ENCODE peak calls at places on chromosomes 5 and 9, in ten cellular contexts. One of them, this sample, is unnamed.
A peak's percentile ranks its signal among the peaks of the same experiment; 100 is the strongest.

GRCh38 chr5:178515019-178515418 is 75.2 kb downstream of the COL23A1 start:
- DNase-seq in kidney tubule cell: no peak
- DNase-seq in heart left ventricle: no peak
- DNase-seq in adipocyte: no peak
- DNase-seq in H9: no peak
- DNase-seq in left cardiac atrium: no peak
- DNase-seq in Caki2: no peak
- DNase-seq in NCI-H146: no peak
- DNase-seq in activated CD4-positive, alpha-beta T cell treated with anti-CD3 and anti-CD28 coated beads, Interleukin-2, amount 50 U/mL, for 1 hour: no peak
- DNase-seq in GM19239: no peak
- DNase-seq in this sample: no peak

GRCh38 chr9:112180387-112180881 is 5.3 kb upstream of the SUSD1 start:
- DNase-seq in kidney tubule cell: peak; percentile 60
- DNase-seq in heart left ventricle: no peak
- DNase-seq in adipocyte: no peak
- DNase-seq in H9: no peak
- DNase-seq in left cardiac atrium: no peak
- DNase-seq in Caki2: peak; percentile 27
- DNase-seq in NCI-H146: no peak
- DNase-seq in activated CD4-positive, alpha-beta T cell treated with anti-CD3 and anti-CD28 coated beads, Interleukin-2, amount 50 U/mL, for 1 hour: peak; percentile 20
- DNase-seq in GM19239: no peak
- DNase-seq in this sample: no peak

GRCh38 chr9:91211414-91211813 is 150.3 kb downstream of the AUH start:
- DNase-seq in kidney tubule cell: peak; percentile 50
- DNase-seq in heart left ventricle: no peak
- DNase-seq in adipocyte: no peak
- DNase-seq in H9: no peak
- DNase-seq in left cardiac atrium: no peak
- DNase-seq in Caki2: no peak
- DNase-seq in NCI-H146: no peak
- DNase-seq in activated CD4-positive, alpha-beta T cell treated with anti-CD3 and anti-CD28 coated beads, Interleukin-2, amount 50 U/mL, for 1 hour: no peak
- DNase-seq in GM19239: no peak
- DNase-seq in this sample: no peak

GRCh38 chr9:6305954-6306563 is 22.1 kb upstream of the TPD52L3 start:
- DNase-seq in kidney tubule cell: peak; percentile 61
- DNase-seq in heart left ventricle: no peak
- DNase-seq in adipocyte: peak; percentile 82
- DNase-seq in H9: no peak
- DNase-seq in left cardiac atrium: no peak
- DNase-seq in Caki2: peak; percentile 12
- DNase-seq in NCI-H146: peak; percentile 34
- DNase-seq in activated CD4-positive, alpha-beta T cell treated with anti-CD3 and anti-CD28 coated beads, Interleukin-2, amount 50 U/mL, for 1 hour: no peak
- DNase-seq in GM19239: no peak
- DNase-seq in this sample: peak; percentile 49

GRCh38 chr5:145981612-145982571 is 45.5 kb downstream of the SH3RF2 start:
- DNase-seq in kidney tubule cell: peak; percentile 88
- DNase-seq in heart left ventricle: no peak
- DNase-seq in adipocyte: no peak
- DNase-seq in H9: no peak
- DNase-seq in left cardiac atrium: no peak
- DNase-seq in Caki2: peak; percentile 85
- DNase-seq in NCI-H146: no peak
- DNase-seq in activated CD4-positive, alpha-beta T cell treated with anti-CD3 and anti-CD28 coated beads, Interleukin-2, amount 50 U/mL, for 1 hour: no peak
- DNase-seq in GM19239: no peak
- DNase-seq in this sample: no peak

GRCh38 chr5:126138475-126139005 is 284.7 kb upstream of the GRAMD2B start:
- DNase-seq in kidney tubule cell: peak; percentile 89
- DNase-seq in heart left ventricle: no peak
- DNase-seq in adipocyte: peak; percentile 60
- DNase-seq in H9: no peak
- DNase-seq in left cardiac atrium: no peak
- DNase-seq in Caki2: peak; percentile 85
- DNase-seq in NCI-H146: peak; percentile 29
- DNase-seq in activated CD4-positive, alpha-beta T cell treated with anti-CD3 and anti-CD28 coated beads, Interleukin-2, amount 50 U/mL, for 1 hour: no peak
- DNase-seq in GM19239: no peak
- DNase-seq in this sample: peak; percentile 66

GRCh38 chr5:82364497-82364896 is 86.3 kb upstream of the RPS23 start:
- DNase-seq in kidney tubule cell: peak; percentile 63
- DNase-seq in heart left ventricle: no peak
- DNase-seq in adipocyte: peak; percentile 90
- DNase-seq in H9: no peak
- DNase-seq in left cardiac atrium: no peak
- DNase-seq in Caki2: peak; percentile 30
- DNase-seq in NCI-H146: no peak
- DNase-seq in activated CD4-positive, alpha-beta T cell treated with anti-CD3 and anti-CD28 coated beads, Interleukin-2, amount 50 U/mL, for 1 hour: no peak
- DNase-seq in GM19239: no peak
- DNase-seq in this sample: peak; percentile 73

GRCh38 chr5:138649316-138649720 is 74.1 kb upstream of the HSPA9 start:
- DNase-seq in kidney tubule cell: no peak
- DNase-seq in heart left ventricle: no peak
- DNase-seq in adipocyte: no peak
- DNase-seq in H9: peak; percentile 54
- DNase-seq in left cardiac atrium: no peak
- DNase-seq in Caki2: no peak
- DNase-seq in NCI-H146: no peak
- DNase-seq in activated CD4-positive, alpha-beta T cell treated with anti-CD3 and anti-CD28 coated beads, Interleukin-2, amount 50 U/mL, for 1 hour: no peak
- DNase-seq in GM19239: no peak
- DNase-seq in this sample: no peak

GRCh38 chr5:90590-91547 is 1.1 kb upstream of the PLEKHG4B start:
- DNase-seq in kidney tubule cell: peak; percentile 38
- DNase-seq in heart left ventricle: no peak
- DNase-seq in adipocyte: peak; percentile 21
- DNase-seq in H9: peak; percentile 53
- DNase-seq in left cardiac atrium: no peak
- DNase-seq in Caki2: no peak
- DNase-seq in NCI-H146: peak; percentile 63
- DNase-seq in activated CD4-positive, alpha-beta T cell treated with anti-CD3 and anti-CD28 coated beads, Interleukin-2, amount 50 U/mL, for 1 hour: no peak
- DNase-seq in GM19239: no peak
- DNase-seq in this sample: no peak

GRCh38 chr5:113448224-113448623 is 13.4 kb upstream of the TSSK1B start:
- DNase-seq in kidney tubule cell: no peak
- DNase-seq in heart left ventricle: no peak
- DNase-seq in adipocyte: no peak
- DNase-seq in H9: no peak
- DNase-seq in left cardiac atrium: no peak
- DNase-seq in Caki2: no peak
- DNase-seq in NCI-H146: no peak
- DNase-seq in activated CD4-positive, alpha-beta T cell treated with anti-CD3 and anti-CD28 coated beads, Interleukin-2, amount 50 U/mL, for 1 hour: no peak
- DNase-seq in GM19239: no peak
- DNase-seq in this sample: no peak

GRCh38 chr5:155897761-155898160 is 429.2 kb upstream of the SGCD start:
- DNase-seq in kidney tubule cell: no peak
- DNase-seq in heart left ventricle: no peak
- DNase-seq in adipocyte: peak; percentile 69
- DNase-seq in H9: no peak
- DNase-seq in left cardiac atrium: no peak
- DNase-seq in Caki2: no peak
- DNase-seq in NCI-H146: no peak
- DNase-seq in activated CD4-positive, alpha-beta T cell treated with anti-CD3 and anti-CD28 coated beads, Interleukin-2, amount 50 U/mL, for 1 hour: no peak
- DNase-seq in GM19239: no peak
- DNase-seq in this sample: no peak

GRCh38 chr5:1783214-1783551 is 16.5 kb downstream of the MRPL36 start:
- DNase-seq in kidney tubule cell: peak; percentile 39
- DNase-seq in heart left ventricle: no peak
- DNase-seq in adipocyte: no peak
- DNase-seq in H9: no peak
- DNase-seq in left cardiac atrium: no peak
- DNase-seq in Caki2: peak; percentile 81
- DNase-seq in NCI-H146: no peak
- DNase-seq in activated CD4-positive, alpha-beta T cell treated with anti-CD3 and anti-CD28 coated beads, Interleukin-2, amount 50 U/mL, for 1 hour: no peak
- DNase-seq in GM19239: no peak
- DNase-seq in this sample: no peak

GRCh38 chr5:32504923-32505596 is 60.5 kb upstream of the ZFR start:
- DNase-seq in kidney tubule cell: no peak
- DNase-seq in heart left ventricle: peak; percentile 60
- DNase-seq in adipocyte: peak; percentile 96
- DNase-seq in H9: no peak
- DNase-seq in left cardiac atrium: peak; percentile 48
- DNase-seq in Caki2: no peak
- DNase-seq in NCI-H146: peak; percentile 88
- DNase-seq in activated CD4-positive, alpha-beta T cell treated with anti-CD3 and anti-CD28 coated beads, Interleukin-2, amount 50 U/mL, for 1 hour: no peak
- DNase-seq in GM19239: no peak
- DNase-seq in this sample: peak; percentile 99

GRCh38 chr5:149294872-149295829 is 23.5 kb downstream of the AFAP1L1 start:
- DNase-seq in kidney tubule cell: peak; percentile 14
- DNase-seq in heart left ventricle: no peak
- DNase-seq in adipocyte: no peak
- DNase-seq in H9: no peak
- DNase-seq in left cardiac atrium: no peak
- DNase-seq in Caki2: no peak
- DNase-seq in NCI-H146: no peak
- DNase-seq in activated CD4-positive, alpha-beta T cell treated with anti-CD3 and anti-CD28 coated beads, Interleukin-2, amount 50 U/mL, for 1 hour: no peak
- DNase-seq in GM19239: no peak
- DNase-seq in this sample: no peak

GRCh38 chr5:2710910-2711309 is 40.6 kb downstream of the IRX2 start:
- DNase-seq in kidney tubule cell: no peak
- DNase-seq in heart left ventricle: no peak
- DNase-seq in adipocyte: no peak
- DNase-seq in H9: no peak
- DNase-seq in left cardiac atrium: no peak
- DNase-seq in Caki2: no peak
- DNase-seq in NCI-H146: no peak
- DNase-seq in activated CD4-positive, alpha-beta T cell treated with anti-CD3 and anti-CD28 coated beads, Interleukin-2, amount 50 U/mL, for 1 hour: no peak
- DNase-seq in GM19239: no peak
- DNase-seq in this sample: no peak

GRCh38 chr9:85290019-85290418 is 451.7 kb downstream of the AGTPBP1 start:
- DNase-seq in kidney tubule cell: no peak
- DNase-seq in heart left ventricle: no peak
- DNase-seq in adipocyte: no peak
- DNase-seq in H9: no peak
- DNase-seq in left cardiac atrium: no peak
- DNase-seq in Caki2: no peak
- DNase-seq in NCI-H146: no peak
- DNase-seq in activated CD4-positive, alpha-beta T cell treated with anti-CD3 and anti-CD28 coated beads, Interleukin-2, amount 50 U/mL, for 1 hour: peak; percentile 0
- DNase-seq in GM19239: no peak
- DNase-seq in this sample: no peak

GRCh38 chr9:87686520-87687090 is 39.3 kb upstream of the CTSL start:
- DNase-seq in kidney tubule cell: no peak
- DNase-seq in heart left ventricle: no peak
- DNase-seq in adipocyte: no peak
- DNase-seq in H9: no peak
- DNase-seq in left cardiac atrium: no peak
- DNase-seq in Caki2: no peak
- DNase-seq in NCI-H146: no peak
- DNase-seq in activated CD4-positive, alpha-beta T cell treated with anti-CD3 and anti-CD28 coated beads, Interleukin-2, amount 50 U/mL, for 1 hour: no peak
- DNase-seq in GM19239: no peak
- DNase-seq in this sample: no peak

GRCh38 chr5:111461934-111462333 is 50.4 kb downstream of the STARD4 start:
- DNase-seq in kidney tubule cell: no peak
- DNase-seq in heart left ventricle: no peak
- DNase-seq in adipocyte: no peak
- DNase-seq in H9: no peak
- DNase-seq in left cardiac atrium: no peak
- DNase-seq in Caki2: no peak
- DNase-seq in NCI-H146: no peak
- DNase-seq in activated CD4-positive, alpha-beta T cell treated with anti-CD3 and anti-CD28 coated beads, Interleukin-2, amount 50 U/mL, for 1 hour: no peak
- DNase-seq in GM19239: no peak
- DNase-seq in this sample: no peak